ENCODE peak calls at places on chromosomes 6 and 20, in nine cellular contexts. S is MCF 10A; X is CD4-positive, alpha-beta T cell; T is endothelial cell; A is CD8-positive, alpha-beta T cell; J is transverse colon; C is glutamatergic neuron; I is cardiac fibroblast; P is natural killer cell. G is an unnamed sample.

GRCh38 chr6:122322824-122323223 is 76.6 kb upstream of the HSF2 start:
- DNase-seq in S (peak; percentile 42), X (no peak), T (no peak), A (no peak), J (no peak), C (no peak), I (peak; percentile 32), P (no peak), G (no peak)

GRCh38 chr6:44800171-44800671 is 412.7 kb downstream of the CDC5L start:
- DNase-seq in S (no peak), X (no peak), T (no peak), A (no peak), J (no peak), C (no peak), I (peak; percentile 82), P (no peak), G (no peak)

GRCh38 chr20:59020938-59021551 is 1.8 kb downstream of the TUBB1 start:
- DNase-seq in S (peak; percentile 82), X (no peak), T (no peak), A (no peak), J (no peak), C (no peak), I (peak; percentile 50), P (no peak), G (no peak)

GRCh38 chr6:143513410-143513809 is 1.9 kb upstream of the FUCA2 start:
- DNase-seq in S (peak; percentile 32), X (no peak), T (peak; percentile 38), A (peak; percentile 31), J (peak; percentile 65), C (no peak), I (no peak), P (no peak), G (no peak)

GRCh38 chr20:62728028-62728780 is 19.6 kb downstream of the NTSR1 start:
- DNase-seq in S (no peak), X (no peak), T (no peak), A (no peak), J (no peak), C (no peak), I (no peak), P (no peak), G (peak; percentile 81)

GRCh38 chr6:8229913-8230312 is 127.6 kb upstream of the EEF1E1 start:
- DNase-seq in S (peak; percentile 9), X (no peak), T (no peak), A (no peak), J (no peak), C (no peak), I (no peak), P (no peak), G (no peak)

GRCh38 chr20:48886189-48886588 is 35.3 kb upstream of the ARFGEF2 start:
- DNase-seq in S (no peak), X (no peak), T (no peak), A (no peak), J (no peak), C (no peak), I (no peak), P (no peak), G (no peak)

GRCh38 chr6:32070814-32071466 is 32.7 kb downstream of the CYP21A2 start:
- DNase-seq in S (no peak), X (no peak), T (no peak), A (no peak), J (no peak), C (no peak), I (peak; percentile 25), P (no peak), G (no peak)

GRCh38 chr6:128538763-128539162 is 18.4 kb upstream of the PTPRK start:
- DNase-seq in S (no peak), X (no peak), T (no peak), A (no peak), J (no peak), C (no peak), I (no peak), P (no peak), G (no peak)

GRCh38 chr6:147774856-147775255 is 266.4 kb downstream of the SAMD5 start:
- DNase-seq in S (peak; percentile 21), X (no peak), T (peak; percentile 10), A (no peak), J (no peak), C (no peak), I (no peak), P (no peak), G (no peak)
- TF ChIP-seq CTCF in S (peak; percentile 17), X (no peak), T (peak; percentile 68), A (no peak), J (no peak), C (peak; percentile 44), I (peak; percentile 2), P (no peak), G (no peak)

GRCh38 chr6:80214436-80215022 is 108.1 kb downstream of the BCKDHB start:
- DNase-seq in S (peak; percentile 69), X (no peak), T (peak; percentile 12), A (no peak), J (peak; percentile 11), C (peak; percentile 30), I (peak; percentile 76), P (no peak), G (no peak)
- TF ChIP-seq CTCF in S (peak; percentile 85), X (peak; percentile 62), T (peak; percentile 27), A (peak; percentile 53), J (peak; percentile 64), C (peak; percentile 71), I (peak; percentile 78), P (peak; percentile 53), G (peak; percentile 66)

GRCh38 chr20:3360752-3361151 is 46.7 kb downstream of the DNAAF9 start:
- DNase-seq in S (no peak), X (no peak), T (no peak), A (no peak), J (no peak), C (no peak), I (no peak), P (no peak), G (no peak)

GRCh38 chr20:3354247-3354646 is 53.2 kb downstream of the DNAAF9 start:
- DNase-seq in S (no peak), X (no peak), T (no peak), A (no peak), J (no peak), C (no peak), I (no peak), P (no peak), G (no peak)

GRCh38 chr20:3353646-3354045 is 53.8 kb downstream of the DNAAF9 start:
- DNase-seq in S (no peak), X (no peak), T (no peak), A (no peak), J (no peak), C (no peak), I (no peak), P (no peak), G (no peak)

GRCh38 chr20:3364323-3365013 is 43.0 kb downstream of the DNAAF9 start:
- DNase-seq in S (no peak), X (no peak), T (no peak), A (no peak), J (no peak), C (no peak), I (no peak), P (no peak), G (no peak)

DNA sequence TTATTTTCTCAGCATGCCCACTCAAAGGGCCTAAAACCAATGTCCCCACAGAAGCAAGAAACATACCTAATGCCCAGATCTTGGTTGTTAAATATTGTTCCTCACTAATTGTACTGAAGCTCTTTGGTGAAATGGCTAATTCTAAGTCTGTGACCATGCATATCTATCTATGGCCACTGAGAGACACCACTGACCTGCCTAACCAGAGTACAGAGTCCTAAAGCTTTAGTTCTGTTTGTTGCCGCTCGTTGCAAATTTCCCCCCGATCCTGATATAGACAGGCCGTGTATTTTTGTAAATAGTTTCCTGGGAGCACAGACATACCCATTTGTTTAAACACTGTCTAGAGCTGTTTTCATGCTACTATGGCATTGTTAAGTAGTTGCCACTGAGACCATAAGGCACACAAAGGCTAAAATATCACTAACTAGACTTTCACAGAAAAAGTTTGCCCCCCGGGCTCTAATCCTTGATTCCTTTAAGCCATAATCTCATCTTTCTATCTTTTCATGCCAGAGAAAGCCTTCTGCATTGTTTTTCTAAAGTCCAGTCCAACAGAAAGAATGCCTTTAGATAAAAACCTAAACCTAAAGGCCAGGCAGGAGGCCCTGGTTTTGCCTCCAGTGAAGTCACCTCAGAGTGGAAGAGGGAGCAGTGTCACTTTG is 48.7 kb downstream of the DNAAF9 start:
- DNase-seq in S (no peak), X (no peak), T (no peak), A (no peak), J (no peak), C (no peak), I (no peak), P (no peak), G (no peak)
- TF ChIP-seq CTCF in S (no peak), X (no peak), T (no peak), A (no peak), J (no peak), C (no peak), I (no peak), P (no peak), G (no peak)

GRCh38 chr6:43285832-43286231 is 12.2 kb upstream of the SLC22A7 start:
- DNase-seq in S (no peak), X (no peak), T (no peak), A (no peak), J (no peak), C (no peak), I (no peak), P (no peak), G (no peak)

GRCh38 chr6:43286456-43286994 is 11.5 kb upstream of the SLC22A7 start:
- DNase-seq in S (no peak), X (no peak), T (no peak), A (no peak), J (no peak), C (no peak), I (no peak), P (no peak), G (no peak)

GRCh38 chr6:43287717-43288679 is 10.1 kb upstream of the SLC22A7 start:
- DNase-seq in S (no peak), X (no peak), T (no peak), A (no peak), J (peak; percentile 36), C (no peak), I (no peak), P (no peak), G (no peak)

GRCh38 chr6:43285415-43285814 is 12.6 kb upstream of the SLC22A7 start:
- DNase-seq in S (no peak), X (no peak), T (no peak), A (no peak), J (no peak), C (no peak), I (no peak), P (no peak), G (no peak)

GRCh38 chr6:43286995-43287716 is 10.9 kb upstream of the SLC22A7 start:
- DNase-seq in S (no peak), X (no peak), T (no peak), A (no peak), J (no peak), C (no peak), I (no peak), P (no peak), G (no peak)
- TF ChIP-seq CTCF in S (no peak), X (no peak), T (no peak), A (no peak), J (no peak), C (no peak), I (peak; percentile 5), P (no peak), G (no peak)

DNA sequence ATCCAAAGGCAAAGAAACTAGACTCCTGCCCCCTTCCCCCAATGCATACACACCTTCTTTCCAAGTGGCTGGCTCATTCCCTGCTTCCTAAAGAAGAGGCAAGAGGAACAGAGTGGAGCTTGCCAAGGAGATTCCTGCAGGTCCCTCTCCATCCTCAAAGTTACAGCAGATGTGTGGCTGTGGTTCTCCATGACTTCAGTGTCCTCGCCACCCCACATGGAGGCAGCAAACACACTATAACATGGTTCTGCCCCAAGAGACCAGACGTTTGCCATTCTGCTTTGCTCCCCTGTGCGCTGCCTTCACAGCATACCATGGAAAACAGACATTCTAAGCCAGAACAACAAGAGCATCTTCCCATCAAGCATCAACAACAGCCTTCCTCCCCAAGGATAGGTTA is 84.4 kb downstream of the BACH2 start:
- DNase-seq in S (no peak), X (no peak), T (no peak), A (no peak), J (no peak), C (no peak), I (no peak), P (no peak), G (no peak)
- TF ChIP-seq CTCF in S (no peak), X (no peak), T (no peak), A (no peak), J (no peak), C (no peak), I (no peak), P (no peak), G (no peak)